ENCODE peak calls at places on chromosomes 5 and 9, in nine cellular contexts. One of them, this sample, is unnamed.

GRCh38 chr5:139246394-139246793 is 47.1 kb upstream of the MATR3 start:
- DNase-seq in tibial artery: no peak
- DNase-seq in cardiac muscle cell: peak
- DNase-seq in GM13976: peak
- DNase-seq in colonic mucosa: no peak
- DNase-seq in Panc1: no peak
- DNase-seq in neural crest cell: no peak
- DNase-seq in K562: peak
- DNase-seq in adrenal gland: no peak
- DNase-seq in this sample: no peak

GRCh38 chr5:73256462-73257260 is 83.7 kb downstream of the TMEM174 start:
- DNase-seq in tibial artery: no peak
- DNase-seq in cardiac muscle cell: no peak
- DNase-seq in GM13976: no peak
- DNase-seq in colonic mucosa: no peak
- DNase-seq in Panc1: no peak
- DNase-seq in neural crest cell: no peak
- DNase-seq in K562: no peak
- DNase-seq in adrenal gland: no peak
- DNase-seq in this sample: no peak

GRCh38 chr5:19608434-19608833 is 379.6 kb downstream of the CDH18 start:
- DNase-seq in tibial artery: no peak
- DNase-seq in cardiac muscle cell: peak
- DNase-seq in GM13976: no peak
- DNase-seq in colonic mucosa: no peak
- DNase-seq in Panc1: peak
- DNase-seq in neural crest cell: no peak
- DNase-seq in K562: no peak
- DNase-seq in adrenal gland: no peak
- DNase-seq in this sample: no peak

GRCh38 chr5:145764325-145764724 is 70.8 kb downstream of the PRELID2 start:
- DNase-seq in tibial artery: no peak
- DNase-seq in cardiac muscle cell: no peak
- DNase-seq in GM13976: no peak
- DNase-seq in colonic mucosa: no peak
- DNase-seq in Panc1: no peak
- DNase-seq in neural crest cell: no peak
- DNase-seq in K562: no peak
- DNase-seq in adrenal gland: no peak
- DNase-seq in this sample: no peak

GRCh38 chr5:68257207-68257606 is 41.7 kb downstream of the PIK3R1 start:
- DNase-seq in tibial artery: no peak
- DNase-seq in cardiac muscle cell: no peak
- DNase-seq in GM13976: no peak
- DNase-seq in colonic mucosa: no peak
- DNase-seq in Panc1: no peak
- DNase-seq in neural crest cell: no peak
- DNase-seq in K562: no peak
- DNase-seq in adrenal gland: no peak
- DNase-seq in this sample: no peak

GRCh38 chr5:102823441-102823874 is 68.4 kb downstream of the PAM start:
- DNase-seq in tibial artery: no peak
- DNase-seq in cardiac muscle cell: peak
- DNase-seq in GM13976: no peak
- DNase-seq in colonic mucosa: no peak
- DNase-seq in Panc1: no peak
- DNase-seq in neural crest cell: no peak
- DNase-seq in K562: no peak
- DNase-seq in adrenal gland: no peak
- DNase-seq in this sample: no peak

GRCh38 chr9:134807726-134808125 is 72.9 kb upstream of the FCN2 start:
- DNase-seq in tibial artery: no peak
- DNase-seq in cardiac muscle cell: peak
- DNase-seq in GM13976: no peak
- DNase-seq in colonic mucosa: no peak
- DNase-seq in Panc1: no peak
- DNase-seq in neural crest cell: no peak
- DNase-seq in K562: no peak
- DNase-seq in adrenal gland: peak
- DNase-seq in this sample: no peak

GRCh38 chr9:786405-786804 is 55.1 kb upstream of the DMRT1 start:
- DNase-seq in tibial artery: no peak
- DNase-seq in cardiac muscle cell: no peak
- DNase-seq in GM13976: no peak
- DNase-seq in colonic mucosa: no peak
- DNase-seq in Panc1: no peak
- DNase-seq in neural crest cell: no peak
- DNase-seq in K562: no peak
- DNase-seq in adrenal gland: no peak
- DNase-seq in this sample: no peak

GRCh38 chr9:127776195-127776918 is 2.1 kb downstream of the SH2D3C start:
- DNase-seq in tibial artery: no peak
- DNase-seq in cardiac muscle cell: no peak
- DNase-seq in GM13976: peak
- DNase-seq in colonic mucosa: peak
- DNase-seq in Panc1: no peak
- DNase-seq in neural crest cell: no peak
- DNase-seq in K562: peak
- DNase-seq in adrenal gland: no peak
- DNase-seq in this sample: peak

GRCh38 chr9:119375892-119376291 is 6.7 kb upstream of the BRINP1 start:
- DNase-seq in tibial artery: no peak
- DNase-seq in cardiac muscle cell: no peak
- DNase-seq in GM13976: no peak
- DNase-seq in colonic mucosa: no peak
- DNase-seq in Panc1: no peak
- DNase-seq in neural crest cell: peak
- DNase-seq in K562: peak
- DNase-seq in adrenal gland: peak
- DNase-seq in this sample: peak

GRCh38 chr5:175778951-175779475 is 92.4 kb upstream of the CPLX2 start:
- DNase-seq in tibial artery: no peak
- DNase-seq in cardiac muscle cell: peak
- DNase-seq in GM13976: no peak
- DNase-seq in colonic mucosa: no peak
- DNase-seq in Panc1: no peak
- DNase-seq in neural crest cell: no peak
- DNase-seq in K562: no peak
- DNase-seq in adrenal gland: peak
- DNase-seq in this sample: no peak

GRCh38 chr9:97788763-97789663 is 64.0 kb upstream of the FOXE1 start:
- DNase-seq in tibial artery: no peak
- DNase-seq in cardiac muscle cell: no peak
- DNase-seq in GM13976: no peak
- DNase-seq in colonic mucosa: no peak
- DNase-seq in Panc1: no peak
- DNase-seq in neural crest cell: no peak
- DNase-seq in K562: no peak
- DNase-seq in adrenal gland: no peak
- DNase-seq in this sample: no peak

GRCh38 chr5:134184155-134185135 is 7.7 kb upstream of the SKP1 start:
- DNase-seq in tibial artery: peak
- DNase-seq in cardiac muscle cell: peak
- DNase-seq in GM13976: peak
- DNase-seq in colonic mucosa: peak
- DNase-seq in Panc1: peak
- DNase-seq in neural crest cell: peak
- DNase-seq in K562: peak
- DNase-seq in adrenal gland: peak
- DNase-seq in this sample: peak

GRCh38 chr9:71270554-71270953 is 149.1 kb upstream of the TRPM3 start:
- DNase-seq in tibial artery: no peak
- DNase-seq in cardiac muscle cell: no peak
- DNase-seq in GM13976: no peak
- DNase-seq in colonic mucosa: no peak
- DNase-seq in Panc1: no peak
- DNase-seq in neural crest cell: no peak
- DNase-seq in K562: no peak
- DNase-seq in adrenal gland: no peak
- DNase-seq in this sample: no peak

GRCh38 chr5:98397081-98397480 is 376.4 kb upstream of the RGMB start:
- DNase-seq in tibial artery: no peak
- DNase-seq in cardiac muscle cell: peak
- DNase-seq in GM13976: no peak
- DNase-seq in colonic mucosa: no peak
- DNase-seq in Panc1: no peak
- DNase-seq in neural crest cell: no peak
- DNase-seq in K562: no peak
- DNase-seq in adrenal gland: no peak
- DNase-seq in this sample: no peak

GRCh38 chr9:1875251-1875851 is 139.8 kb upstream of the SMARCA2 start:
- DNase-seq in tibial artery: no peak
- DNase-seq in cardiac muscle cell: no peak
- DNase-seq in GM13976: no peak
- DNase-seq in colonic mucosa: no peak
- DNase-seq in Panc1: no peak
- DNase-seq in neural crest cell: no peak
- DNase-seq in K562: no peak
- DNase-seq in adrenal gland: no peak
- DNase-seq in this sample: no peak

GRCh38 chr9:1870915-1871314 is 144.2 kb upstream of the SMARCA2 start:
- DNase-seq in tibial artery: no peak
- DNase-seq in cardiac muscle cell: no peak
- DNase-seq in GM13976: no peak
- DNase-seq in colonic mucosa: no peak
- DNase-seq in Panc1: no peak
- DNase-seq in neural crest cell: no peak
- DNase-seq in K562: no peak
- DNase-seq in adrenal gland: no peak
- DNase-seq in this sample: no peak

GRCh38 chr9:1871486-1872181 is 143.5 kb upstream of the SMARCA2 start:
- DNase-seq in tibial artery: no peak
- DNase-seq in cardiac muscle cell: peak
- DNase-seq in GM13976: no peak
- DNase-seq in colonic mucosa: no peak
- DNase-seq in Panc1: no peak
- DNase-seq in neural crest cell: no peak
- DNase-seq in K562: no peak
- DNase-seq in adrenal gland: no peak
- DNase-seq in this sample: no peak

GRCh38 chr9:1869843-1870242 is 145.3 kb upstream of the SMARCA2 start:
- DNase-seq in tibial artery: no peak
- DNase-seq in cardiac muscle cell: peak
- DNase-seq in GM13976: peak
- DNase-seq in colonic mucosa: peak
- DNase-seq in Panc1: no peak
- DNase-seq in neural crest cell: peak
- DNase-seq in K562: peak
- DNase-seq in adrenal gland: no peak
- DNase-seq in this sample: peak
- TF ChIP-seq CTCF in tibial artery: peak
- TF ChIP-seq CTCF in cardiac muscle cell: peak
- TF ChIP-seq CTCF in GM13976: peak
- TF ChIP-seq CTCF in colonic mucosa: peak
- TF ChIP-seq CTCF in Panc1: peak
- TF ChIP-seq CTCF in neural crest cell: peak
- TF ChIP-seq CTCF in K562: peak
- TF ChIP-seq CTCF in adrenal gland: no peak
- TF ChIP-seq CTCF in this sample: peak

DNA sequence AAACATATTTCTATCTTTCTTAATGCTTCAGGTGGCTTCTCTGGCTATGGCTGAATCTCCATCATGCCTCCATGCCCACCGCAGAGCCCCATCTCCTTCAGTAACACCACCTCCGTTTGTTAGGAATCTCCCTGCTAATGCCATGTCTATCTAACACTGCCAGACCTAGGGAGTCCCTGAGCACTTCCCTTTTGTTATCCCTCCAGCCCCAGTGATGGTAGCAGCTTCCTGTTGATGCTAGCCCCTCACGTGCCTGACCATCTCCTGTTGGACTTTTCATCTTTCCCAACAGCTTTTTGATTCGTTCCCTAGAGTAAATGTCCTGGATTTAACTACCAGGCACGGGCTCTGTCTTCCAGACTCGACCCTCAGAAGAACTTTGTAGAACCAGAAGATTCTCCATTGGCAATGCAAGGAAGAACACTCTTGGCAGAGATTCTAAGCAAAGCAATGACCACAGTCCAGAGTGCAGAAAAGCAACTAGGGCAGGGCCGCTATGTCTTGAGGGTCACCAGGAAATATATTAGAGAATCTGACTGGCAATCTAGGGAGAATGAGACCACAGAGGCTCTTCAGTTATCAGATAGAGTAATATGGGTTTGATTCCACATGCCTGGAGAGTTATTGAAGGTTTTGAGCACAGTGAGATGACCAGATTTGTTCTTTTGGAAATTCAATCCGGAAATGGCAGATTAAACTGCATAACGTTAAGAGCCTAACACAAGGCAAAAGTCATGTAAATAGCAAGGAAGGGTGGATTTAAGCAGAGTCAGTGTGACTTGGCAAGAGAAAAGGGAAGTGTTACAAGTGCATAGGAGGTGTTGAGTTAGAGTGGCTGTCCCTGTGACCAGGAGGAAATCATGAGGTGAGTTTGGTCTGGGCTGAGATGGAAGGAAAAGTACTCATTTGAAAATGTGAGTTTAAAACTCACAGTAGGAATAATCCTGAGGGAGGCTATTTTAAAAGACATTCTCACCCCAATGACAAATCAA is 555.2 kb downstream of the ACTL7B start:
- DNase-seq in tibial artery: no peak
- DNase-seq in cardiac muscle cell: no peak
- DNase-seq in GM13976: no peak
- DNase-seq in colonic mucosa: no peak
- DNase-seq in Panc1: no peak
- DNase-seq in neural crest cell: no peak
- DNase-seq in K562: no peak
- DNase-seq in adrenal gland: no peak
- DNase-seq in this sample: no peak
- TF ChIP-seq CTCF in tibial artery: no peak
- TF ChIP-seq CTCF in cardiac muscle cell: no peak
- TF ChIP-seq CTCF in GM13976: no peak
- TF ChIP-seq CTCF in colonic mucosa: no peak
- TF ChIP-seq CTCF in Panc1: no peak
- TF ChIP-seq CTCF in neural crest cell: no peak
- TF ChIP-seq CTCF in K562: no peak
- TF ChIP-seq CTCF in adrenal gland: no peak
- TF ChIP-seq CTCF in this sample: no peak

GRCh38 chr5:136802382-136802781 is 437.0 kb upstream of the TRPC7 start:
- DNase-seq in tibial artery: no peak
- DNase-seq in cardiac muscle cell: peak
- DNase-seq in GM13976: no peak
- DNase-seq in colonic mucosa: no peak
- DNase-seq in Panc1: peak
- DNase-seq in neural crest cell: no peak
- DNase-seq in K562: no peak
- DNase-seq in adrenal gland: peak
- DNase-seq in this sample: no peak
- TF ChIP-seq CTCF in tibial artery: peak
- TF ChIP-seq CTCF in cardiac muscle cell: peak
- TF ChIP-seq CTCF in GM13976: no peak
- TF ChIP-seq CTCF in colonic mucosa: no peak
- TF ChIP-seq CTCF in Panc1: peak
- TF ChIP-seq CTCF in neural crest cell: peak
- TF ChIP-seq CTCF in K562: no peak
- TF ChIP-seq CTCF in adrenal gland: peak
- TF ChIP-seq CTCF in this sample: no peak

DNA sequence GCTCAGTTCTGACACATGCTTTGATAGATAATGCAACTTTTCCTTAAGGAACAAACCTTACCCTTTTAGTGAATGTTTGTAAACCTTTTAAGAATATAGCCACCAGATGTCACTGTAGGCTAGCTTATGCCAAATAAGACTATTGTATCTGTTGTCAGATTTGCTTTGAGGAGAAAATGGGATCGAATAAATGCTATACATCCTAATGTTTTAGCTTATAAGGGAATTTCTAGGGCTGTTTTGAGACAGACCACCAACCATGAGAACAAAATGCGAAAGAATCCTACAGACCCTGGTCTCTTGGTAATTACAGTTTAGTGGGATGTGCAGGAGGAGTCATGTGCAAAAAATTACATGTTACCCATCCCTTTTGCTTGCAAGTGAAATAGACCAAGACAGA is 127.6 kb upstream of the NMUR2 start:
- DNase-seq in tibial artery: no peak
- DNase-seq in cardiac muscle cell: peak
- DNase-seq in GM13976: no peak
- DNase-seq in colonic mucosa: no peak
- DNase-seq in Panc1: peak
- DNase-seq in neural crest cell: no peak
- DNase-seq in K562: peak
- DNase-seq in adrenal gland: no peak
- DNase-seq in this sample: no peak
- TF ChIP-seq CTCF in tibial artery: peak
- TF ChIP-seq CTCF in cardiac muscle cell: peak
- TF ChIP-seq CTCF in GM13976: peak
- TF ChIP-seq CTCF in colonic mucosa: peak
- TF ChIP-seq CTCF in Panc1: peak
- TF ChIP-seq CTCF in neural crest cell: peak
- TF ChIP-seq CTCF in K562: no peak
- TF ChIP-seq CTCF in adrenal gland: peak
- TF ChIP-seq CTCF in this sample: no peak